ENCODE peak calls at places on chromosomes 1 and 21, in six cellular contexts. One of them, this sample, is unnamed.

GRCh38 chr1:38775175-38775845 is 84.3 kb downstream of the RRAGC start:
- DNase-seq in coronary artery: no peak
- DNase-seq in ovary: no peak
- DNase-seq in sigmoid colon: no peak
- DNase-seq in neural crest cell: no peak
- DNase-seq in GM13977: no peak
- DNase-seq in this sample: no peak

GRCh38 chr1:192343304-192343703 is 26.5 kb downstream of the RGS21 start:
- DNase-seq in neural crest cell: no peak
- DNase-seq in ovary: no peak
- DNase-seq in coronary artery: no peak
- DNase-seq in sigmoid colon: no peak
- DNase-seq in GM13977: no peak
- DNase-seq in this sample: no peak

GRCh38 chr1:85078903-85079302 is 30.6 kb upstream of the MCOLN3 start:
- DNase-seq in GM13977: no peak
- DNase-seq in ovary: no peak
- DNase-seq in neural crest cell: no peak
- DNase-seq in coronary artery: no peak
- DNase-seq in sigmoid colon: no peak
- DNase-seq in this sample: no peak

GRCh38 chr1:12453400-12454343 is 164.3 kb downstream of the DHRS3 start:
- DNase-seq in ovary: no peak
- DNase-seq in GM13977: no peak
- DNase-seq in sigmoid colon: no peak
- DNase-seq in neural crest cell: no peak
- DNase-seq in coronary artery: no peak
- DNase-seq in this sample: no peak

GRCh38 chr1:95733031-95733430 is 499.0 kb downstream of the RWDD3 start:
- DNase-seq in coronary artery: no peak
- DNase-seq in sigmoid colon: no peak
- DNase-seq in neural crest cell: no peak
- DNase-seq in ovary: no peak
- DNase-seq in GM13977: no peak
- DNase-seq in this sample: no peak

GRCh38 chr1:244458781-244459180 is 2.3 kb upstream of the CATSPERE start:
- DNase-seq in sigmoid colon: no peak
- DNase-seq in GM13977: no peak
- DNase-seq in ovary: no peak
- DNase-seq in neural crest cell: no peak
- DNase-seq in coronary artery: no peak
- DNase-seq in this sample: no peak

GRCh38 chr1:109906160-109906838 is 4.3 kb upstream of the CSF1 start:
- DNase-seq in coronary artery: no peak
- DNase-seq in neural crest cell: no peak
- DNase-seq in ovary: no peak
- DNase-seq in sigmoid colon: no peak
- DNase-seq in GM13977: peak
- DNase-seq in this sample: no peak

GRCh38 chr1:160800142-160800541 is 4.2 kb downstream of the LY9 start:
- DNase-seq in sigmoid colon: no peak
- DNase-seq in GM13977: no peak
- DNase-seq in coronary artery: no peak
- DNase-seq in ovary: no peak
- DNase-seq in neural crest cell: no peak
- DNase-seq in this sample: no peak

GRCh38 chr1:167440776-167441175 is 77.6 kb downstream of the CD247 start:
- DNase-seq in GM13977: no peak
- DNase-seq in sigmoid colon: no peak
- DNase-seq in ovary: no peak
- DNase-seq in neural crest cell: no peak
- DNase-seq in coronary artery: no peak
- DNase-seq in this sample: no peak

GRCh38 chr1:23865543-23865930 is 2.6 kb downstream of the FUCA1 start:
- DNase-seq in GM13977: peak
- DNase-seq in neural crest cell: no peak
- DNase-seq in sigmoid colon: no peak
- DNase-seq in ovary: no peak
- DNase-seq in coronary artery: no peak
- DNase-seq in this sample: no peak

GRCh38 chr1:145985502-145986439 is 10.6 kb downstream of the TXNIP start:
- DNase-seq in sigmoid colon: peak
- DNase-seq in ovary: no peak
- DNase-seq in coronary artery: peak
- DNase-seq in GM13977: no peak
- DNase-seq in neural crest cell: no peak
- DNase-seq in this sample: no peak

GRCh38 chr1:225863167-225863566 is 19.0 kb downstream of the TMEM63A start:
- DNase-seq in sigmoid colon: peak
- DNase-seq in neural crest cell: no peak
- DNase-seq in coronary artery: no peak
- DNase-seq in ovary: no peak
- DNase-seq in GM13977: no peak
- DNase-seq in this sample: no peak

GRCh38 chr1:118184737-118185082 is 318 bp downstream of the SPAG17 start:
- DNase-seq in ovary: no peak
- DNase-seq in sigmoid colon: no peak
- DNase-seq in neural crest cell: no peak
- DNase-seq in coronary artery: no peak
- DNase-seq in GM13977: no peak
- DNase-seq in this sample: no peak

GRCh38 chr1:19922015-19922688 is 1.3 kb downstream of the PLA2G2E start:
- DNase-seq in neural crest cell: no peak
- DNase-seq in coronary artery: no peak
- DNase-seq in sigmoid colon: no peak
- DNase-seq in ovary: no peak
- DNase-seq in GM13977: no peak
- DNase-seq in this sample: no peak

GRCh38 chr1:32201011-32201855 is 838 bp downstream of the CCDC28B start:
- DNase-seq in ovary: peak
- DNase-seq in neural crest cell: peak
- DNase-seq in GM13977: peak
- DNase-seq in sigmoid colon: peak
- DNase-seq in coronary artery: no peak
- DNase-seq in this sample: peak

GRCh38 chr1:45304311-45305081 is 22.2 kb upstream of the HPDL start:
- DNase-seq in coronary artery: no peak
- DNase-seq in GM13977: peak
- DNase-seq in neural crest cell: no peak
- DNase-seq in sigmoid colon: peak
- DNase-seq in ovary: peak
- DNase-seq in this sample: no peak

GRCh38 chr1:68231627-68232303 is 558 bp downstream of the WLS start:
- DNase-seq in sigmoid colon: peak
- DNase-seq in neural crest cell: peak
- DNase-seq in ovary: peak
- DNase-seq in coronary artery: peak
- DNase-seq in GM13977: no peak
- DNase-seq in this sample: peak

GRCh38 chr1:106986603-106987002 is 69.9 kb upstream of the PRMT6 start:
- DNase-seq in neural crest cell: no peak
- DNase-seq in ovary: no peak
- DNase-seq in sigmoid colon: no peak
- DNase-seq in coronary artery: no peak
- DNase-seq in GM13977: no peak
- DNase-seq in this sample: no peak

GRCh38 chr1:53542551-53542950 is 83.4 kb downstream of the DMRTB1 start:
- DNase-seq in GM13977: no peak
- DNase-seq in neural crest cell: no peak
- DNase-seq in sigmoid colon: peak
- DNase-seq in ovary: no peak
- DNase-seq in coronary artery: no peak
- DNase-seq in this sample: no peak

GRCh38 chr1:190708418-190709057 is 230.9 kb upstream of the BRINP3 start:
- DNase-seq in coronary artery: no peak
- DNase-seq in sigmoid colon: no peak
- DNase-seq in neural crest cell: no peak
- DNase-seq in ovary: no peak
- DNase-seq in GM13977: no peak
- DNase-seq in this sample: no peak

GRCh38 chr1:60133848-60134247 is 60.3 kb upstream of the C1orf87 start:
- DNase-seq in GM13977: no peak
- DNase-seq in neural crest cell: no peak
- DNase-seq in sigmoid colon: no peak
- DNase-seq in coronary artery: no peak
- DNase-seq in ovary: no peak
- DNase-seq in this sample: no peak

GRCh38 chr1:232611834-232612233 is 18.1 kb downstream of the SIPA1L2 start:
- DNase-seq in GM13977: no peak
- DNase-seq in sigmoid colon: no peak
- DNase-seq in coronary artery: no peak
- DNase-seq in neural crest cell: no peak
- DNase-seq in ovary: no peak
- DNase-seq in this sample: no peak

GRCh38 chr21:36718951-36719501 is 20.1 kb downstream of the SIM2 start:
- DNase-seq in sigmoid colon: peak
- DNase-seq in ovary: no peak
- DNase-seq in coronary artery: no peak
- DNase-seq in neural crest cell: no peak
- DNase-seq in GM13977: no peak
- DNase-seq in this sample: no peak

DNA sequence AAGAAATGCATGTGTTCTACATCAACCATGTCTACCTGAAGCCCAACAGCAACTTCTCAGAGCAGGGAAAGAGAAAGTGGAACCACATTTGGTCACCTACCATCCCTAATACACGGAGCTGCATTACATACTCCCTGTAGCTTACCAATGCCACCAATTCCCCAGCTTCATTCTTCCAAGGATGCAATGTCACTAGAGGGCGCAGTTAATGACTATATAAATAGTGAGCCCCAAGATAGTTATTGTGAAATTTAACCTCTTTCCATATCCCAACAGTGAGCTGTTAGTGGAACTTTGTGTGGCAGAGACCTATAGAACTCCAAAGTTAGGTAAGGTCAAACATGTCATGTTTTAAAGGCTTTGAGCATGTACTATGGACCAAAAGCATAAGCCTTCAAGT is 618.3 kb downstream of the SMYD3 start:
- DNase-seq in ovary: no peak
- DNase-seq in GM13977: no peak
- DNase-seq in sigmoid colon: no peak
- DNase-seq in neural crest cell: no peak
- DNase-seq in coronary artery: no peak
- DNase-seq in this sample: no peak
- TF ChIP-seq CTCF in ovary: no peak
- TF ChIP-seq CTCF in GM13977: peak
- TF ChIP-seq CTCF in sigmoid colon: no peak
- TF ChIP-seq CTCF in neural crest cell: peak
- TF ChIP-seq CTCF in coronary artery: no peak
- TF ChIP-seq CTCF in this sample: peak

GRCh38 chr1:17759114-17759513 is 4.0 kb downstream of the ACTL8 start:
- DNase-seq in coronary artery: no peak
- DNase-seq in GM13977: no peak
- DNase-seq in neural crest cell: no peak
- DNase-seq in sigmoid colon: no peak
- DNase-seq in ovary: no peak
- DNase-seq in this sample: no peak
- TF ChIP-seq CTCF in coronary artery: no peak
- TF ChIP-seq CTCF in GM13977: peak
- TF ChIP-seq CTCF in neural crest cell: peak
- TF ChIP-seq CTCF in sigmoid colon: no peak
- TF ChIP-seq CTCF in ovary: no peak
- TF ChIP-seq CTCF in this sample: peak

DNA sequence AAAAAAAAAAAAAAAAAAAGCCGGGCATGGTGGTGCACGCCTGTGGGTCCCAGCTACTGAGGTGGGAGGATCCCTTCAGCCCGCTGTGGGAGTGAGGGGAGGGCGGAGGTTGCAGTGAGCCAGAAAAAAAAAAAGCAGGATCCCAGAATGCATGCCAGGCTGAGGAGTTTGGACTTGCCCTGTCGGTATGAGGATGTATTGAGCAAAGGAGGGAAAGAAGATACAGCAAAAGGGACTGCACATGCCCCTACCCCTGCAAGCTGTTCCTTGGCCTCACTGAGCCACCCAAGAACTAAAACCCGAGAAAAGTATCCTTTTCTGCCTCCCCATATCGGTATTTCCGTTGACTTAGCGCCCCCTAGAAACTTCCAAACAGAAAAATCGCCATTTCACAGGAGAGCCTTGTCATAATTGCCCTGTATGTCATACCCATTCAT is 1.3 kb upstream of the GPATCH4 start:
- DNase-seq in ovary: no peak
- DNase-seq in GM13977: no peak
- DNase-seq in sigmoid colon: no peak
- DNase-seq in neural crest cell: no peak
- DNase-seq in coronary artery: no peak
- DNase-seq in this sample: no peak
- TF ChIP-seq CTCF in ovary: no peak
- TF ChIP-seq CTCF in GM13977: peak
- TF ChIP-seq CTCF in sigmoid colon: no peak
- TF ChIP-seq CTCF in neural crest cell: peak
- TF ChIP-seq CTCF in coronary artery: no peak
- TF ChIP-seq CTCF in this sample: peak

GRCh38 chr1:203453016-203453415 is 22.6 kb upstream of the PRELP start:
- DNase-seq in sigmoid colon: no peak
- DNase-seq in ovary: no peak
- DNase-seq in GM13977: no peak
- DNase-seq in coronary artery: no peak
- DNase-seq in neural crest cell: no peak
- DNase-seq in this sample: no peak
- TF ChIP-seq CTCF in sigmoid colon: no peak
- TF ChIP-seq CTCF in ovary: no peak
- TF ChIP-seq CTCF in GM13977: no peak
- TF ChIP-seq CTCF in coronary artery: no peak
- TF ChIP-seq CTCF in neural crest cell: no peak
- TF ChIP-seq CTCF in this sample: no peak

GRCh38 chr1:18302788-18303413 is 177.8 kb upstream of the KLHDC7A start:
- DNase-seq in neural crest cell: peak
- DNase-seq in sigmoid colon: no peak
- DNase-seq in ovary: no peak
- DNase-seq in GM13977: peak
- DNase-seq in coronary artery: no peak
- DNase-seq in this sample: no peak
- TF ChIP-seq CTCF in neural crest cell: peak
- TF ChIP-seq CTCF in sigmoid colon: peak
- TF ChIP-seq CTCF in ovary: no peak
- TF ChIP-seq CTCF in GM13977: peak
- TF ChIP-seq CTCF in coronary artery: no peak
- TF ChIP-seq CTCF in this sample: peak

DNA sequence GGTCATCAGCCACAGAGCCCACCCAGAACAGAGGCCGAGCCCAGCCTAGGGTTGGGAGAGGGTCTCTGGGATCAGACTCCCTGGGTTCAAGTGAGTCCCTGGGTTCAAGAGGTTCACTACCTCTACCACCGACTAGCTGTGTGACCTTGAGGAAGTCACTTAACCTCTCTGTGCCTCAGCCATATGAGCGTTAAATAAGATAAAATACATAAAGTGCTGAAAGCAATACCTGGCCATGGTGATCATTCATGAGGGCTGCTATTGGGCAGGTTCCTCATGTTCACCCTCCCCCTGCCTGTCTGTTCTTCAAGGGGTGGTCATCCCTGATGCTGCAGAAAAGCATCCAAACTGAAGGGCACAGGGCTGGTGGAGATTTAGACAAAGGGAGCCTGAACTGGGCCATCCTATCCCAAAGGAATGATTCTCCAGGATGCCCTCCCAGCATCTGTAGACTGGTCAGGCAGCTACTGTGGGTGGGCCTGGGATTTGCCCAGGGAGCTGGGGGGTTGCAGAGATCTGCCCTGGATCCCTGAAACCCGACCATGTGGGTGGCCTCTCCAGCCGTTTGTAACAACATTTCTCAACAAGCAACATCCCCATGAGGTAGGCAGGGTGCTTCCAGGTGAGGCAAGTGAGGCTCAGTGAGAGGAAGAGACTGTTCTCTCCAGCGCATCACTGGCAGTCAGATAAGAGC is 196.6 kb downstream of the MATN1 start:
- DNase-seq in ovary: no peak
- DNase-seq in sigmoid colon: no peak
- DNase-seq in neural crest cell: no peak
- DNase-seq in GM13977: no peak
- DNase-seq in coronary artery: peak
- DNase-seq in this sample: no peak
- TF ChIP-seq CTCF in ovary: no peak
- TF ChIP-seq CTCF in sigmoid colon: no peak
- TF ChIP-seq CTCF in neural crest cell: no peak
- TF ChIP-seq CTCF in GM13977: no peak
- TF ChIP-seq CTCF in coronary artery: no peak
- TF ChIP-seq CTCF in this sample: no peak

This sample was measured in progenitor cell of endocrine pancreas.